ENCODE peak calls at places on chromosome 19, in five cellular contexts. Q is cardiac fibroblast, S is thoracic aorta, D is transverse colon, A is heart left ventricle. H is an unnamed sample.

GRCh38 chr19:39128511-39129079 is 3.0 kb downstream of the PAK4 start:
- DNase-seq in Q (peak), S (no peak), D (peak), A (no peak), H (no peak)

GRCh38 chr19:681029-681626 is 4.9 kb downstream of the FSTL3 start:
- DNase-seq in Q (peak), S (no peak), D (peak), A (peak), H (no peak)

GRCh38 chr19:16584825-16585801 is 12.9 kb upstream of the SLC35E1 start:
- DNase-seq in Q (no peak), S (no peak), D (no peak), A (no peak), H (no peak)

GRCh38 chr19:29606420-29606747 is 301 bp downstream of the POP4 start:
- DNase-seq in Q (no peak), S (no peak), D (no peak), A (no peak), H (no peak)

GRCh38 chr19:37936886-37937285 is 29.9 kb downstream of the SIPA1L3 start:
- DNase-seq in Q (no peak), S (no peak), D (no peak), A (no peak), H (no peak)

GRCh38 chr19:2793126-2793525 is 7.8 kb downstream of the THOP1 start:
- DNase-seq in Q (no peak), S (no peak), D (no peak), A (no peak), H (no peak)

GRCh38 chr19:29936409-29936808 is 5.6 kb upstream of the URI1 start:
- DNase-seq in Q (no peak), S (no peak), D (no peak), A (no peak), H (no peak)

GRCh38 chr19:3284759-3285646 is 60.5 kb downstream of the CELF5 start:
- DNase-seq in Q (peak), S (no peak), D (peak), A (no peak), H (peak)

GRCh38 chr19:44925114-44925891 is 10.9 kb downstream of the APOC1 start:
- DNase-seq in Q (peak), S (no peak), D (peak), A (peak), H (no peak)

GRCh38 chr19:13954185-13954584 is 1.9 kb downstream of the DCAF15 start:
- DNase-seq in Q (no peak), S (no peak), D (no peak), A (no peak), H (no peak)

GRCh38 chr19:16136185-16137067 is 7.1 kb upstream of the HSH2D start:
- DNase-seq in Q (no peak), S (no peak), D (no peak), A (no peak), H (no peak)

GRCh38 chr19:13072206-13072898 is 30.3 kb downstream of the LYL1 start:
- DNase-seq in Q (no peak), S (no peak), D (no peak), A (no peak), H (no peak)

GRCh38 chr19:17409990-17410389 is 4.6 kb upstream of the BST2 start:
- DNase-seq in Q (peak), S (no peak), D (no peak), A (no peak), H (no peak)

GRCh38 chr19:42290523-42291436 is 11.2 kb upstream of the PRR19 start:
- DNase-seq in Q (no peak), S (no peak), D (no peak), A (no peak), H (no peak)

GRCh38 chr19:1910169-1910568 is 5.0 kb downstream of the ADAT3 start:
- DNase-seq in Q (peak), S (no peak), D (no peak), A (no peak), H (peak)

GRCh38 chr19:916645-917322 is 349 bp upstream of the KISS1R start:
- DNase-seq in Q (no peak), S (no peak), D (no peak), A (no peak), H (no peak)

GRCh38 chr19:16066611-16067104 is 9.6 kb upstream of the TPM4 start:
- DNase-seq in Q (peak), S (no peak), D (peak), A (peak), H (peak)

GRCh38 chr19:10842788-10843187 is 5.4 kb upstream of the C19orf38 start:
- DNase-seq in Q (no peak), S (no peak), D (no peak), A (no peak), H (no peak)

GRCh38 chr19:4051175-4052101 is 15.3 kb downstream of the ZBTB7A start:
- DNase-seq in Q (no peak), S (no peak), D (peak), A (no peak), H (peak)

GRCh38 chr19:2014081-2014693 is 1.3 kb downstream of the BTBD2 start:
- DNase-seq in Q (no peak), S (no peak), D (no peak), A (no peak), H (no peak)

GRCh38 chr19:269241-269640 is 22.0 kb downstream of the PLPP2 start:
- DNase-seq in Q (no peak), S (no peak), D (no peak), A (no peak), H (no peak)

DNA sequence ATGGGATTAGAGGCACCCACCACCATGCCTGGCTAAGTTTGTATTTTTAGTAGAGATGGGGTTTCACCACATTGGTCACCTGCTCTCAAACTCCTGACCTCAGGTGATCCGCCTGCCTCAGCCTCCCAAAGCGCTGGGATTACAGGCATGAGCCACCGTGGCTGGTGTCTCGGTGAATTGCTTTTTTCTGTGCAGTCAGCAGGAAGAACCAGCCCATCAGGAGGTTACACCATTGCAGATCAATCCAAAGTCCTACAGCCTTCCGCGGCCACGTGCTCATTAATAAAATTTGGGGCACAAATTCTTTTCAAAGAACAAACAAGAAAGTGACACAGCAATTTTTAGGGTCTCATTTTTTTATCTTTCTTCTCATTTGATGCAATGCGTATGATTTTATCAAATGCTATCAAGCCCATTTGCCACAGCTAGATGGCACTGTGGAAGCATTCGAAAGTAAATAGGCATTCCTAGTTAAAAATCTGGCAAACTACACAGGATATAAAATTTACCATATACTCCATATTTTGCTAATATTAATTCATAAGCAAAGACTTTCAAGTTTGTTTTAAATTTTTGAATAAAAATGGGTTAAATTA is 54.4 kb upstream of the ZNF835 start:
- DNase-seq in Q (no peak), S (no peak), D (no peak), A (no peak), H (no peak)
- TF ChIP-seq CTCF in Q (no peak), S (no peak), D (no peak), A (peak), H (peak)

GRCh38 chr19:46732172-46732938 is 13.5 kb upstream of the FKRP start:
- DNase-seq in Q (no peak), S (no peak), D (no peak), A (no peak), H (no peak)

GRCh38 chr19:46733693-46734240 is 12.1 kb upstream of the FKRP start:
- DNase-seq in Q (no peak), S (no peak), D (no peak), A (no peak), H (no peak)

GRCh38 chr19:46731007-46731501 is 14.1 kb upstream of the PRKD2 start:
- DNase-seq in Q (peak), S (no peak), D (no peak), A (no peak), H (peak)

GRCh38 chr19:46731584-46731983 is 14.3 kb upstream of the FKRP start:
- DNase-seq in Q (no peak), S (no peak), D (no peak), A (no peak), H (no peak)

GRCh38 chr19:46732966-46733692 is 12.7 kb upstream of the FKRP start:
- DNase-seq in Q (no peak), S (no peak), D (no peak), A (no peak), H (no peak)
- TF ChIP-seq CTCF in Q (no peak), S (no peak), D (no peak), A (no peak), H (no peak)

DNA sequence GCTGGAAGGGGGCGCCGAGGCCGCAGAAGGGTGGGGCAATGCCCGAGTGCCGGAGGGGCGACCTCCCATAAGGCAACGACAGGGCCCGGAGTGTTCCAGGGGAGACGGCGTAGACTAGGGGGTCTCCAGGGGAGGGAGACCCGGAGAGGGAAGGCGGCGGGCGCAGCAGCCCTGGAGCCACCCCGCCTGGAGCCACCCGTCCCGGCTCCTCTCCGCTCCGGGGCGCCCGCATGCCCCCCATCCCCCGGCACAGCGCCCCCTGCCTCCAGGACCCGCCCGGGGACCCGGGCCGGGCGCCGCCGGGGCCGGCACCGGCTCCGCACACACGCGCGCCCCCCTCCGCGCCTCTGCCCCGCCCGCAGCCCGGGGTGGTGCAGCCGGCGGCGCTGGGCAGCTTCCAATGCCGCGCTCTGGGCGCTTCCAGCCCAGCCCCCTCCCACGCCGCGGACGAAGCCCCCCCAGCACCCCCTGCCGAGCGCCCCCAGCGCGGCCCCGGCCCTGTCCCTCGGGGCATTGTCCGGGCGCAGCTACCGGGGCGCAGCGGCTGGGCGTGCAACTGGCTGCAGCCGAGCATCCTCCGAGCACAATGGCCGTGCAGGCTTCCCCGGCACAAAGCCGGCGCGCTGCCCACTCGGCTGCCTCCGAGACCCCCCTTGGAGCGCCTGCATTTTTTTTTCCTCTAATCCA is 519 bp downstream of the PTPRS start:
- DNase-seq in Q (no peak), S (no peak), D (no peak), A (no peak), H (no peak)
- TF ChIP-seq CTCF in Q (no peak), S (no peak), D (no peak), A (peak), H (peak)

GRCh38 chr19:51023946-51024345 is 2.5 kb downstream of the KLK11 start:
- DNase-seq in Q (no peak), S (no peak), D (no peak), A (no peak), H (no peak)

GRCh38 chr19:51018745-51019543 is 565 bp downstream of the KLK10 start:
- DNase-seq in Q (peak), S (no peak), D (no peak), A (no peak), H (no peak)

GRCh38 chr19:51022526-51022925 is 3.0 kb upstream of the KLK10 start:
- DNase-seq in Q (no peak), S (no peak), D (no peak), A (no peak), H (no peak)

GRCh38 chr19:51019544-51019925 is at the start of gene KLK10:
- DNase-seq in Q (no peak), S (no peak), D (no peak), A (no peak), H (no peak)

GRCh38 chr19:51020988-51021651 is 1.6 kb upstream of the KLK10 start:
- DNase-seq in Q (peak), S (no peak), D (no peak), A (no peak), H (peak)
- TF ChIP-seq CTCF in Q (peak), S (no peak), D (peak), A (peak), H (peak)

GRCh38 chr19:19645233-19645870 is 1.9 kb upstream of the GMIP start:
- DNase-seq in Q (no peak), S (no peak), D (no peak), A (no peak), H (no peak)

GRCh38 chr19:19647037-19647835 is 3.8 kb upstream of the GMIP start:
- DNase-seq in Q (no peak), S (no peak), D (no peak), A (no peak), H (no peak)

GRCh38 chr19:19643158-19644053 is at the start of gene GMIP:
- DNase-seq in Q (peak), S (no peak), D (peak), A (peak), H (peak)

GRCh38 chr19:19644054-19644388 is 564 bp upstream of the GMIP start:
- DNase-seq in Q (no peak), S (no peak), D (no peak), A (no peak), H (no peak)

DNA sequence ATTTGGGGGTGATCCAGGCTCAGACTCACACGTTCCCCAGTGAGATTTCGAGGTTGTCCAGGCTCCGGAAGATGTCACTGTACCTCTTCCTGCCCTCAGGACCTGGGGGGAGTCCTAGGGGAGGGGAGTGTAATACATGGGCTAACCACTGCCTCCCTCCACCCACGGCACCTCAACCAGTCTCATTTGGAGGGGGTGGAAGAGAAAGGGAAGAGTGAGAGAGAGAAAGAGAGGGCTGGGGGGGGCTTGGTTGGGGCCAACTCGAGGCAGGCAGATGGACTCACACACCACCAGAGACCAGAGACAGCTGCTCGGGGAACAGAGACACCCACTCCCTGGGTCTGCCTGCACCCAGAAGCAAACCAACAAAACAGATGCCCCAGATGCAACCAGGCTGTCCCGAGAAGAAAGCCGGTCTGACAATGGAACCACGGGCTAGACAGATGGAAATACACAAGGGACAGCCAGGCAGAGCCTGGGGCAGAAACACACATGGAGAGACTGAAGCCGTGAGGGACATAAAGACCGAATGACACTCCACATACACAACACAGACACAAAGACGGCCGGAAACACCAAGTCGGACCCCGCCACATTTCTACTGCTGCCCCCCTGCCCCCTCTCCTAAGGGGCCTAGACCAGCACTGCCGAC is 825 bp downstream of the GMIP start:
- DNase-seq in Q (no peak), S (no peak), D (peak), A (no peak), H (no peak)
- TF ChIP-seq CTCF in Q (no peak), S (no peak), D (no peak), A (no peak), H (no peak)

DNA sequence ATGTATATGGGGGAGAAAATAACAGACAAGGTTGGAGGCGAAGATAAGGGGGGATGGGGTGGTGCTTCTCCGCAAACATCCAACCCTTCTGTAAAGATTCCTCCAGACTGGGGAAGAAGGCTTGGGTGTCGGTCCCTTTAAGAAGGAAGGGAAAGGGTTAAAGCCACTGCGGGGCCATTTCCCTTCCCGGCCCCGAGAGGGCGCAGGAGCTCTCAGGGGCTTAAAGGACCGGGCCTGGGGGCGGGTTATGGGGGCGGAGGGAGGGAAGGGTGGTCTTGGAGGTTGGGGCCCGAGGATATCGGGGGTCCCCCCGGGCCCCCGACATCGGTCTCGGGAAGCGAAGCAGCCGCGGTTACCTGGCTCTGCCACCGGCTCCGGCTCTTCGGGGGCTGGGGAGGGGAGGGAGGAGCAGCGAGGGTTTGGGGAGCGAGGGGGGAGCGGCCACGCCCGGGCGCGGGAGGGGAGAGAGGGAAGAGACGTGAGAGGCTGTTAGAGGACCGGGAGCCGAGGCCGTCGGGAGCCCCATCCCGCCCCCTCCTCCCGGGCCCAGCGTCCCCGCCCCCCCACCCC is 2.8 kb downstream of the TNNT1 start:
- DNase-seq in Q (no peak), S (no peak), D (no peak), A (peak), H (no peak)
- TF ChIP-seq CTCF in Q (peak), S (no peak), D (peak), A (peak), H (peak)

DNA sequence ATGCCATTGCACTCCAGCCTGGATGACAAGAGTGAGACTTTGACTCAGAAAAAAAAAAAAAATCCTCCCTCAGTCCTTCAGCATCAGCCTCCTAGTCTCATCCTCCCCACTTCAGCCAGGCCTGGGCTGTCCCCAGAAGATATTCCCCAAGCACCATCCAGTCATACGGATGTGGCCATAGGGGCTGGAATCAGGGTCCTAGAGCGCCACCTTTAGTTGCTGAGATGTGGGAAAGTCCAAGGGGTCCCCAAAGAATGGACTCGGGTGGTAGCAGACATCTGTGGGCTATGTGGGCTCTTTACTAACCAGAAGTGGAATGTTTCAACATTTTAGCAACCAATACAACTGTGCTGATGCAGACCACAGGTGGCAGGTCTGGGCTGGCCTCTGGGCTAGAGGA is 3.1 kb upstream of the TYROBP start:
- DNase-seq in Q (no peak), S (no peak), D (no peak), A (no peak), H (no peak)
- TF ChIP-seq CTCF in Q (no peak), S (no peak), D (no peak), A (no peak), H (no peak)

DNA sequence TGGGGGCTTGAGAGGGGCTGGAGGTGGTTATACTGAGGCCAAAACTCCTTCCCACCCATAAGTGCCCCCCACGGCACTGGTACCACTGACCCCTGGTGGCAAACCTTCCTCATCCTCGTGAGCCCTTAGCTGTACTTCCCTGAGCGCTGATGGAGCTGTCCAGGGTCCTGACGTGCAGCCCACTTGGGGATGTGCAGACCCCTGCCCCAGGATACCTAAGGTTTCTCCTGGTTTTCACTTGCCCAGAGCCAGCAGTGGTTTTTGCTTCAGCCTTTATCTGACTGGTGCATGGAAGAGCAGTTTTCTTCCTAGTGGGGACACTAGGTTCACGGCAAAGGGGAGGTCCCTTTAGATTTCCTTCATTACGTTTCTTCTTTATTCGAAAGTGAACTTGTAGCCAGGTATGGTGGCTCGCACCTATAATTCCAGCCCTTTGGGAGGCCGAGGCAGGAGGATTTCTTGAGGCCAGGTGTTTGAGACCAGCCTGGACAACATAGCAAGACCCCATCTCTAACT is 28.7 kb upstream of the KCTD15 start:
- DNase-seq in Q (peak), S (no peak), D (no peak), A (no peak), H (no peak)
- TF ChIP-seq CTCF in Q (peak), S (no peak), D (no peak), A (no peak), H (peak)